ENCODE peak calls at places on chromosome 6, in eight cellular contexts. E is NAMALWA; L is EL; I is RPMI7951; Z is mammary epithelial cell; D is stimulated activated CD8-positive, alpha-beta memory T cell treated with anti-CD3 and anti-CD28 coated beads, Interleukin-2, amount 100 ng/mL, for 1 hour; B is stimulated activated naive CD8-positive, alpha-beta T cell treated with anti-CD3 and anti-CD28 coated beads, Interleukin-15, amount 100 ng/mL, for 72 hours; G is thyroid gland. O is an unnamed sample.

GRCh38 chr6:134374486-134374885 is 56.6 kb upstream of the SGK1 start:
- DNase-seq in E (no peak), L (peak), I (peak), Z (peak), D (no peak), B (no peak), G (no peak), O (no peak)

GRCh38 chr6:147161974-147162495 is 42.2 kb upstream of the STXBP5 start:
- DNase-seq in E (no peak), L (peak), I (peak), Z (peak), D (no peak), B (no peak), G (no peak), O (no peak)

GRCh38 chr6:168827484-168827883 is 386.5 kb downstream of the SMOC2 start:
- DNase-seq in E (no peak), L (no peak), I (no peak), Z (no peak), D (no peak), B (no peak), G (no peak), O (no peak)

GRCh38 chr6:25692472-25692871 is 40.5 kb downstream of the SCGN start:
- DNase-seq in E (no peak), L (no peak), I (no peak), Z (no peak), D (no peak), B (no peak), G (no peak), O (no peak)

GRCh38 chr6:52620906-52621190 is 44.0 kb upstream of the TRAM2 start:
- DNase-seq in E (no peak), L (no peak), I (no peak), Z (peak), D (no peak), B (no peak), G (peak), O (no peak)

GRCh38 chr6:1730882-1731281 is 121.2 kb downstream of the FOXC1 start:
- DNase-seq in E (no peak), L (no peak), I (no peak), Z (no peak), D (no peak), B (no peak), G (no peak), O (no peak)

GRCh38 chr6:61682562-61682961 is 603.5 kb downstream of the KHDRBS2 start:
- DNase-seq in E (no peak), L (no peak), I (no peak), Z (no peak), D (no peak), B (no peak), G (no peak), O (no peak)

GRCh38 chr6:159163901-159164370 is 5.3 kb upstream of the FNDC1 start:
- DNase-seq in E (no peak), L (peak), I (peak), Z (no peak), D (no peak), B (no peak), G (peak), O (no peak)

GRCh38 chr6:20468179-20468578 is 66.1 kb upstream of the CDKAL1 start:
- DNase-seq in E (no peak), L (no peak), I (no peak), Z (no peak), D (no peak), B (no peak), G (no peak), O (no peak)

GRCh38 chr6:41555326-41556300 is 9.4 kb downstream of the FOXP4 start:
- DNase-seq in E (no peak), L (no peak), I (no peak), Z (no peak), D (no peak), B (no peak), G (no peak), O (no peak)

GRCh38 chr6:23306251-23306950 is 737.0 kb downstream of the HDGFL1 start:
- DNase-seq in E (no peak), L (no peak), I (no peak), Z (peak), D (no peak), B (no peak), G (no peak), O (no peak)

GRCh38 chr6:9405825-9406224 is 970.5 kb upstream of the SLC35B3 start:
- DNase-seq in E (no peak), L (no peak), I (no peak), Z (no peak), D (no peak), B (no peak), G (no peak), O (no peak)

GRCh38 chr6:169859978-169860703 is 108.7 kb downstream of the ERMARD start:
- DNase-seq in E (no peak), L (no peak), I (no peak), Z (no peak), D (no peak), B (no peak), G (no peak), O (no peak)

GRCh38 chr6:156650896-156651295 is 126.3 kb upstream of the ARID1B start:
- DNase-seq in E (no peak), L (no peak), I (no peak), Z (no peak), D (no peak), B (no peak), G (no peak), O (no peak)

GRCh38 chr6:167341038-167341613 is 16.2 kb downstream of the TTLL2 start:
- DNase-seq in E (no peak), L (no peak), I (no peak), Z (no peak), D (no peak), B (no peak), G (no peak), O (no peak)

GRCh38 chr6:40788661-40789111 is 201.5 kb upstream of the LRFN2 start:
- DNase-seq in E (no peak), L (no peak), I (peak), Z (no peak), D (no peak), B (peak), G (no peak), O (no peak)

GRCh38 chr6:34108159-34108558 is 37.7 kb downstream of the GRM4 start:
- DNase-seq in E (no peak), L (no peak), I (no peak), Z (no peak), D (no peak), B (no peak), G (no peak), O (no peak)

GRCh38 chr6:166325383-166326042 is 16.8 kb downstream of the SFT2D1 start:
- DNase-seq in E (no peak), L (no peak), I (no peak), Z (no peak), D (no peak), B (no peak), G (no peak), O (no peak)

O was measured in SK-MEL-5.